ENCODE peak calls at places on chromosomes 13 and 19, in five cellular contexts. Y is transverse colon, N is tibial nerve, X is ovary, I is GM12878. J is an unnamed sample.

GRCh38 chr19:3544054-3544376 is 5.0 kb downstream of the TEKTIP1 start:
- DNase-seq in I (no peak), Y (no peak), X (no peak), N (no peak), J (no peak)

GRCh38 chr19:33463194-33463593 is 58.4 kb downstream of the PEPD start:
- DNase-seq in N (no peak), I (no peak), Y (no peak), X (no peak), J (no peak)

GRCh38 chr19:10510301-10510802 is 6.9 kb downstream of the S1PR5 start:
- DNase-seq in X (no peak), Y (peak), I (no peak), N (no peak), J (no peak)

GRCh38 chr13:51955841-51956603 is 55.2 kb downstream of the ATP7B start:
- DNase-seq in I (no peak), Y (peak), X (no peak), N (no peak), J (peak)

GRCh38 chr13:23069571-23069970 is 111.2 kb upstream of the SGCG start:
- DNase-seq in I (no peak), Y (no peak), X (no peak), N (no peak), J (no peak)

GRCh38 chr19:33905937-33906577 is 109.4 kb downstream of the KCTD15 start:
- DNase-seq in Y (peak), N (no peak), X (peak), I (no peak), J (peak)

GRCh38 chr13:23870356-23871146 is 18.6 kb downstream of the MIPEP start:
- DNase-seq in Y (no peak), N (no peak), I (no peak), X (no peak), J (no peak)

GRCh38 chr13:111612918-111613317 is 292.5 kb downstream of the TEX29 start:
- DNase-seq in N (no peak), Y (no peak), X (no peak), I (no peak), J (no peak)

GRCh38 chr19:988081-988480 is 3.9 kb downstream of the WDR18 start:
- DNase-seq in N (no peak), Y (no peak), I (no peak), X (no peak), J (no peak)

GRCh38 chr13:26653310-26653709 is 95.8 kb downstream of the WASF3 start:
- DNase-seq in I (no peak), X (no peak), N (no peak), Y (no peak), J (no peak)

GRCh38 chr13:38417727-38418126 is 68.1 kb downstream of the UFM1 start:
- DNase-seq in X (no peak), I (no peak), N (peak), Y (no peak), J (no peak)

GRCh38 chr13:92842145-92842544 is 384.5 kb upstream of the GPC6 start:
- DNase-seq in X (no peak), I (no peak), N (no peak), Y (no peak), J (no peak)

GRCh38 chr19:15251749-15252397 is 19.6 kb upstream of the EPHX3 start:
- DNase-seq in N (peak), X (peak), Y (peak), I (no peak), J (no peak)

GRCh38 chr13:95533545-95534135 is 18.9 kb upstream of the CLDN10 start:
- DNase-seq in X (no peak), I (no peak), N (no peak), Y (peak), J (no peak)

GRCh38 chr19:16518483-16519229 is 22.5 kb downstream of the C19orf44 start:
- DNase-seq in X (no peak), Y (no peak), N (no peak), I (no peak), J (no peak)

GRCh38 chr13:112900691-112901091 is 68.3 kb upstream of the MCF2L start:
- DNase-seq in Y (peak), I (no peak), X (no peak), N (no peak), J (no peak)

GRCh38 chr19:13234518-13234917 is 84.3 kb downstream of the IER2 start:
- DNase-seq in N (peak), Y (peak), X (no peak), I (no peak), J (no peak)

GRCh38 chr13:46355088-46355468 is 32.0 kb downstream of the RUBCNL start:
- DNase-seq in N (no peak), Y (no peak), X (no peak), I (no peak), J (no peak)

GRCh38 chr19:30344446-30345425 is 27.4 kb upstream of the ZNF536 start:
- DNase-seq in N (no peak), X (no peak), Y (no peak), I (no peak), J (no peak)

GRCh38 chr13:94263038-94263437 is 216.4 kb downstream of the DCT start:
- DNase-seq in I (no peak), N (no peak), Y (no peak), X (no peak), J (no peak)

GRCh38 chr13:19957320-19958118 is 1.0 kb upstream of the ZMYM2 start:
- DNase-seq in Y (peak), I (peak), X (peak), N (peak), J (peak)

GRCh38 chr13:22455036-22455435 is 725.7 kb upstream of the SGCG start:
- DNase-seq in Y (no peak), X (no peak), N (no peak), I (no peak), J (no peak)

GRCh38 chr13:65260938-65261880 is 1968.9 kb downstream of the PCDH9 start:
- DNase-seq in Y (no peak), N (no peak), I (no peak), X (no peak), J (no peak)

GRCh38 chr19:1047696-1048147 is 7.8 kb downstream of the ABCA7 start:
- DNase-seq in Y (peak), X (no peak), I (no peak), N (no peak), J (peak)

GRCh38 chr13:113552786-113553540 is 31.6 kb upstream of the TFDP1 start:
- DNase-seq in I (no peak), X (no peak), Y (peak), N (no peak), J (no peak)

GRCh38 chr13:49456156-49456555 is 12.1 kb downstream of the SETDB2 start:
- DNase-seq in N (no peak), X (no peak), I (no peak), Y (no peak), J (no peak)

GRCh38 chr19:1400281-1401137 is 833 bp downstream of the GAMT start:
- DNase-seq in X (peak), Y (no peak), I (no peak), N (no peak), J (peak)

GRCh38 chr13:61040180-61040579 is 375.5 kb downstream of the PCDH20 start:
- DNase-seq in Y (no peak), X (no peak), I (no peak), N (no peak), J (no peak)

GRCh38 chr13:23715762-23716235 is 145.6 kb downstream of the TNFRSF19 start:
- DNase-seq in X (no peak), N (no peak), Y (no peak), I (no peak), J (no peak)

GRCh38 chr13:31369213-31369612 is 169.4 kb downstream of the B3GLCT start:
- DNase-seq in N (no peak), X (no peak), Y (no peak), I (no peak), J (no peak)

GRCh38 chr13:42405665-42406390 is 133.9 kb downstream of the AKAP11 start:
- DNase-seq in Y (no peak), I (peak), X (no peak), N (no peak), J (no peak)
- TF ChIP-seq EP300 in Y (no peak), I (peak), X (no peak), N (no peak), J (no peak)

GRCh38 chr13:100088282-100088647 is 628 bp upstream of the PCCA start:
- DNase-seq in I (no peak), X (no peak), Y (no peak), N (no peak), J (no peak)
- H3K27ac ChIP-seq in I (peak), X (no peak), Y (peak), N (no peak), J (no peak)

GRCh38 chr13:102817241-102817640 is 18.3 kb downstream of the BIVM start:
- DNase-seq in N (no peak), X (no peak), I (no peak), Y (no peak), J (no peak)
- TF ChIP-seq EP300 in N (no peak), X (no peak), I (no peak), Y (no peak), J (no peak)

DNA sequence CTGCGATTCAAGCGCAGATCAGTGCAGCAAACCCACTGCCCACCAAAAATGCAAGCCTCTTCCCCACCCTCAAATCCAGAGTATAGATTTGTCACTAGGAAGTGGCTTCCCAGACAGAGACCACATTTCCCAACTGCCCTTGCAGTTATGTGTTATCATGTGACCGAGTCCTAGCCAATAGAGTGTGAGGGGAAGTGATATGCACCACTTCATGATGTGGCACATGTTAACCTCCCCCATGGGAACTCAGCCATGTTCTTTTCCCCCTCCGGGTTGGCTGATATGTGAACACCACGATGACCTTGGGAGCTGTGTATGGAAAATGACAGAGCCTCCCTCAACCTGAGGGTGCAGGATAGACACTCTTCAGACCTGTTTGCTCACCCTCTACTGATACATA is 50.8 kb downstream of the MBD3L2B start:
- DNase-seq in N (no peak), I (no peak), Y (no peak), X (no peak), J (peak)
- H3K27ac ChIP-seq in N (no peak), I (no peak), Y (no peak), X (no peak), J (no peak)

DNA sequence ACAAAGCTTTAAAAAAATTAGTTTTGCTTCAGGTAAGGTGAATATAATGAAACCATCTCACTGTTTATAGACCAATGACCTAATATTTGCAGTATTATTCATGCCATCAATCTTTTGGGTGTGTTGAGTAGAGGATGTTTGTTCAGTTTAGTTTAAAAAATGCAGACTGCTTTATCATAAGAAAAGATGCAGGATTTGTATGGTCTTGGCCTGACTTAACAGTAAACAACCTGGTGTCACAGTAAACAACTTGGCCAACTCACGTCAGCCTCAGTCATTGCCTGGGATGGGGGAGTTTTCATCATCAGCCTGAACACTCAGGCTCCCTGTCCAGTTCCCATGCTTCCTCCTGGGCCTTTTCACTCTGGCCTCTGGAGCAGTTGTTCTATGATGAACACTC is 55.1 kb downstream of the LMO7 start:
- DNase-seq in X (no peak), I (no peak), Y (no peak), N (no peak), J (no peak)
- TF ChIP-seq EP300 in X (no peak), I (no peak), Y (no peak), N (no peak), J (no peak)

GRCh38 chr19:44776402-44777096 is 1.1 kb upstream of the CBLC start:
- DNase-seq in X (no peak), I (no peak), N (no peak), Y (peak), J (peak)
- H3K27ac ChIP-seq in X (no peak), I (no peak), N (no peak), Y (peak), J (no peak)

J was measured in upper lobe of left lung.